ENCODE peak calls at places on chromosomes 12 and 14, in four cellular contexts. S is bronchial epithelial cell, W is body of pancreas, F is tibial nerve. K is an unnamed sample.

GRCh38 chr12:51070004-51070403 is 13.4 kb downstream of the CSRNP2 start:
- DNase-seq in W (no peak), F (peak), S (peak), K (peak)

GRCh38 chr12:26845057-26845666 is 12.2 kb upstream of the ITPR2 start:
- DNase-seq in S (no peak), F (peak), W (peak), K (peak)

GRCh38 chr12:44876554-44877275 is 600 bp upstream of the NELL2 start:
- DNase-seq in F (no peak), S (no peak), W (peak), K (peak)

GRCh38 chr14:42047421-42048045 is 440.9 kb downstream of the LRFN5 start:
- DNase-seq in F (no peak), W (no peak), S (peak), K (no peak)

GRCh38 chr12:28905220-28905940 is 243.7 kb upstream of the FAR2 start:
- DNase-seq in S (peak), W (no peak), F (no peak), K (no peak)

GRCh38 chr12:108570743-108571603 is 8.6 kb downstream of the ISCU start:
- DNase-seq in S (peak), F (no peak), W (no peak), K (peak)

GRCh38 chr12:62760779-62761178 is 174.2 kb downstream of the PPM1H start:
- DNase-seq in S (no peak), F (no peak), W (no peak), K (peak)

GRCh38 chr12:86513206-86513605 is 257.0 kb upstream of the MGAT4C start:
- DNase-seq in S (no peak), W (no peak), F (no peak), K (peak)

GRCh38 chr12:114936148-114937099 is 252.4 kb upstream of the TBX3 start:
- DNase-seq in F (no peak), W (no peak), S (peak), K (no peak)

GRCh38 chr14:65348137-65348536 is 64.4 kb upstream of the FUT8 start:
- DNase-seq in S (no peak), F (no peak), W (no peak), K (peak)

GRCh38 chr14:101005447-101005846 is 101.9 kb upstream of the RTL1 start:
- DNase-seq in W (no peak), S (no peak), F (peak), K (no peak)

GRCh38 chr14:69711065-69711464 is 55.9 kb upstream of the SRSF5 start:
- DNase-seq in F (no peak), S (no peak), W (peak), K (no peak)

GRCh38 chr14:104343294-104343625 is 204.9 kb downstream of the KIF26A start:
- DNase-seq in F (no peak), W (no peak), S (no peak), K (no peak)

GRCh38 chr12:54016478-54016964 is 7.7 kb downstream of the HOXC8 start:
- DNase-seq in W (no peak), F (no peak), S (no peak), K (peak)

GRCh38 chr12:78571953-78572352 is 292.6 kb upstream of the SYT1 start:
- DNase-seq in W (no peak), S (no peak), F (no peak), K (no peak)

GRCh38 chr14:23454445-23454856 is 15.1 kb upstream of the NGDN start:
- DNase-seq in W (no peak), F (no peak), S (peak), K (no peak)

GRCh38 chr14:51369814-51370213 is 129.8 kb downstream of the TMX1 start:
- DNase-seq in W (peak), S (no peak), F (no peak), K (no peak)

GRCh38 chr14:104726600-104727451 is 2.8 kb downstream of the ADSS1 start:
- DNase-seq in F (no peak), S (no peak), W (peak), K (no peak)

GRCh38 chr14:90184571-90185266 is 71.6 kb upstream of the PSMC1 start:
- DNase-seq in W (no peak), F (no peak), S (no peak), K (no peak)

GRCh38 chr12:45242180-45242579 is 26.3 kb downstream of the ANO6 start:
- DNase-seq in W (peak), F (no peak), S (no peak), K (no peak)

GRCh38 chr12:14611640-14612203 is 44.0 kb upstream of the PLBD1 start:
- DNase-seq in F (no peak), W (no peak), S (no peak), K (no peak)

GRCh38 chr12:79162948-79163347 is 298.4 kb downstream of the SYT1 start:
- DNase-seq in W (no peak), F (no peak), S (no peak), K (no peak)

GRCh38 chr14:105364100-105364708 is 34.1 kb upstream of the TEX22 start:
- DNase-seq in F (no peak), W (no peak), S (peak), K (peak)

GRCh38 chr12:6970096-6970527 is 352 bp downstream of the PHB2 start:
- DNase-seq in W (peak), S (no peak), F (no peak), K (peak)

GRCh38 chr14:104389326-104390220 is 190.0 kb upstream of the C14orf180 start:
- DNase-seq in S (no peak), W (no peak), F (no peak), K (no peak)

GRCh38 chr14:91280129-91280528 is 35.6 kb upstream of the GPR68 start:
- DNase-seq in F (no peak), W (no peak), S (no peak), K (no peak)

GRCh38 chr12:32964981-32965585 is 68.5 kb upstream of the PKP2 start:
- DNase-seq in S (no peak), F (no peak), W (no peak), K (no peak)
- H3K4me3 ChIP-seq in S (no peak), F (no peak), W (no peak), K (no peak)

GRCh38 chr12:56257491-56258067 is 605 bp downstream of the ANKRD52 start:
- DNase-seq in S (peak), F (no peak), W (peak), K (peak)
- TF ChIP-seq CTCF in S (peak), F (no peak), W (no peak), K (no peak)

GRCh38 chr12:21939435-21939834 is 1.8 kb downstream of the ABCC9 start:
- DNase-seq in W (no peak), F (no peak), S (no peak), K (no peak)
- H3K4me3 ChIP-seq in W (no peak), F (no peak), S (no peak), K (no peak)

DNA sequence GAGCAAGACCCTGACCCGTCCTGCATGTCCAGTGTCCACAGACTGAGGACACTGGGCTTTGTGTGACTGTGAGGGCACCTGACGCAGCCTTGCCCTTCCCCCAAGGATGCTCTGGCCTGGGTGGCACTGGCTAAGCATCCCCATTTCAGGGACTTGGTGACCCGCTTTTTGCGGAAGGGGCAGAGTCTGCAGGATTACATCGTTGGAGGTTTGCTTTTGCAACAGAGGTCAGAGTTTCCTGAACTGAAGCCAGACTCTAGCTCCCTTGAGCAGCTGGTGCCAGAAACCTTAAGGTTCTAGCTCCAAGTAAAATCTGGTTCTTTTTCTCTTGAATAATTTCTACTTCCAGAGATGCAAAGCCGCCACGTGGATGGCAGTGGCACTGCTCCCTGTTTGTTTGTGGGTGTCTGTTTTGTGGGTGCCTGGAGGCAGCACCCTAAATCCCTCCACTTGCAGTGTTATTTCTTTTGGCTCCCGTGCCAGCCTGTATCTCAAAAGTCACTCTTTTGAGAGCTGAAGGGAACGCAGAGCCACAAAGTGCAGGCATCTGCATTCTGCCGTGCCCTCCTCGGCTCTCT is 184.7 kb downstream of the TSPAN9 start:
- DNase-seq in S (no peak), W (no peak), F (peak), K (peak)
- TF ChIP-seq CTCF in S (no peak), W (no peak), F (no peak), K (no peak)

GRCh38 chr12:22268973-22269372 is 65.5 kb downstream of the ST8SIA1 start:
- DNase-seq in W (no peak), S (no peak), F (no peak), K (no peak)
- H3K4me3 ChIP-seq in W (no peak), S (no peak), F (no peak), K (no peak)

GRCh38 chr12:52501490-52501889 is 8.4 kb upstream of the KRT6A start:
- DNase-seq in W (no peak), F (no peak), S (peak), K (no peak)

GRCh38 chr12:52508211-52508610 is 12.0 kb downstream of the KRT5 start:
- DNase-seq in S (no peak), W (no peak), F (no peak), K (no peak)

GRCh38 chr12:52506858-52507715 is 13.1 kb downstream of the KRT5 start:
- DNase-seq in S (peak), F (no peak), W (no peak), K (peak)
- TF ChIP-seq CTCF in S (peak), F (peak), W (peak), K (peak)